ENCODE peak calls at places on chromosome 6, in four cellular contexts. One of them, this sample, is unnamed.

GRCh38 chr6:13851803-13852202 is 37.4 kb upstream of the MCUR1 start:
- DNase-seq in cardiac muscle cell: no peak
- DNase-seq in tibial artery: no peak
- DNase-seq in fibroblast of villous mesenchyme: no peak
- DNase-seq in this sample: no peak

GRCh38 chr6:2986722-2987196 is 12.9 kb upstream of the NQO2 start:
- DNase-seq in cardiac muscle cell: no peak
- DNase-seq in fibroblast of villous mesenchyme: peak; percentile 75
- DNase-seq in tibial artery: no peak
- DNase-seq in this sample: no peak

GRCh38 chr6:31114970-31115849 is 610 bp downstream of the PSORS1C1 start:
- DNase-seq in fibroblast of villous mesenchyme: peak; percentile 57
- DNase-seq in cardiac muscle cell: no peak
- DNase-seq in tibial artery: no peak
- DNase-seq in this sample: no peak

GRCh38 chr6:27565839-27566779 is 93.2 kb upstream of the ZNF184 start:
- DNase-seq in fibroblast of villous mesenchyme: no peak
- DNase-seq in tibial artery: no peak
- DNase-seq in cardiac muscle cell: peak; percentile 18
- DNase-seq in this sample: no peak

GRCh38 chr6:156262014-156262413 is 515.2 kb upstream of the ARID1B start:
- DNase-seq in tibial artery: no peak
- DNase-seq in fibroblast of villous mesenchyme: no peak
- DNase-seq in cardiac muscle cell: no peak
- DNase-seq in this sample: no peak

GRCh38 chr6:44133003-44133931 is 5.9 kb downstream of the TMEM63B start:
- DNase-seq in tibial artery: peak; percentile 43
- DNase-seq in cardiac muscle cell: peak; percentile 65
- DNase-seq in fibroblast of villous mesenchyme: peak; percentile 54
- DNase-seq in this sample: no peak

GRCh38 chr6:124441430-124441829 is 520.8 kb upstream of the RNF217 start:
- DNase-seq in cardiac muscle cell: no peak
- DNase-seq in fibroblast of villous mesenchyme: no peak
- DNase-seq in tibial artery: no peak
- DNase-seq in this sample: no peak

GRCh38 chr6:134002821-134003220 is 49.6 kb downstream of the SLC2A12 start:
- DNase-seq in tibial artery: no peak
- DNase-seq in fibroblast of villous mesenchyme: no peak
- DNase-seq in cardiac muscle cell: no peak
- DNase-seq in this sample: no peak

GRCh38 chr6:56517155-56517745 is 125.4 kb downstream of the DST start:
- DNase-seq in fibroblast of villous mesenchyme: peak; percentile 96
- DNase-seq in cardiac muscle cell: no peak
- DNase-seq in tibial artery: no peak
- DNase-seq in this sample: no peak

This sample was measured in CD14-positive monocyte.